ENCODE peak calls at places on chromosomes 1 and 21, in eight cellular contexts. S is NCI-H226; J is kidney glomerular epithelial cell; M is Calu3; W is astrocyte of the hippocampus; Z is hepatocyte; P is effector memory CD4-positive, alpha-beta T cell; D is EH. L is an unnamed sample.

GRCh38 chr1:20981903-20982695 is 194.6 kb downstream of the EIF4G3 start:
- DNase-seq in P (no peak), J (peak), D (peak), W (peak), Z (peak), M (no peak), S (peak), L (peak)

GRCh38 chr1:89836997-89837909 is 16.4 kb downstream of the LRRC8D start:
- DNase-seq in M (no peak), W (peak), P (no peak), S (no peak), J (no peak), Z (peak), D (no peak), L (peak)

GRCh38 chr1:222243902-222244301 is 304.0 kb downstream of the HHIPL2 start:
- DNase-seq in M (peak), S (no peak), W (peak), P (no peak), J (no peak), Z (no peak), D (no peak), L (peak)

GRCh38 chr1:100036718-100037664 is 67.2 kb downstream of the SLC35A3 start:
- DNase-seq in P (no peak), M (no peak), D (peak), J (no peak), Z (peak), W (peak), S (peak), L (peak)

GRCh38 chr1:1115830-1116700 is at the start of gene C1orf159:
- DNase-seq in W (peak), M (peak), P (peak), J (peak), Z (peak), S (peak), D (peak), L (peak)

GRCh38 chr1:98323396-98323795 is 338.1 kb upstream of the SNX7 start:
- DNase-seq in S (peak), M (peak), W (peak), P (no peak), D (peak), Z (no peak), J (peak), L (peak)

GRCh38 chr21:44765231-44766013 is 36.2 kb downstream of the UBE2G2 start:
- DNase-seq in P (peak), J (no peak), W (no peak), D (peak), S (peak), Z (no peak), M (no peak), L (no peak)

GRCh38 chr1:182114627-182115023 is 53.1 kb upstream of the ZNF648 start:
- DNase-seq in P (no peak), J (no peak), Z (no peak), D (no peak), M (no peak), W (no peak), S (no peak), L (no peak)

GRCh38 chr1:31483012-31483946 is 70.3 kb downstream of the SERINC2 start:
- DNase-seq in S (peak), W (peak), Z (peak), P (no peak), J (peak), M (peak), D (peak), L (peak)

GRCh38 chr1:200184196-200184595 is 156.7 kb downstream of the NR5A2 start:
- DNase-seq in M (peak), S (peak), D (peak), Z (peak), P (no peak), W (peak), J (peak), L (peak)

GRCh38 chr1:15734901-15735300 is 1.2 kb upstream of the SLC25A34 start:
- DNase-seq in S (no peak), D (no peak), Z (no peak), M (no peak), W (no peak), P (no peak), J (no peak), L (no peak)

GRCh38 chr1:65104854-65105540 is 43.0 kb upstream of the AK4 start:
- DNase-seq in P (no peak), D (no peak), S (no peak), J (no peak), W (no peak), Z (no peak), M (no peak), L (no peak)